ENCODE peak calls at places on chromosomes 7 and 10, in four cellular contexts. B is HepG2, C is A549, Y is K562. E is an unnamed sample.

GRCh38 chr7:116801092-116801710 is 61.2 kb upstream of the CAPZA2 start:
- DNase-seq in B (peak), Y (no peak), C (peak), E (no peak)

GRCh38 chr7:83835424-83835823 is 186.5 kb upstream of the SEMA3E start:
- DNase-seq in B (no peak), C (no peak), Y (no peak), E (no peak)

GRCh38 chr10:75235375-75236177 is at the start of gene COMTD1:
- DNase-seq in B (peak), C (peak), Y (peak), E (peak)

GRCh38 chr10:14758994-14759664 is 15.6 kb downstream of the FAM107B start:
- DNase-seq in C (peak), Y (no peak), B (no peak), E (no peak)

GRCh38 chr10:127834791-127835190 is 58.0 kb downstream of the CLRN3 start:
- DNase-seq in C (no peak), Y (no peak), B (no peak), E (no peak)

GRCh38 chr10:78116451-78116850 is 82.8 kb downstream of the RPS24 start:
- DNase-seq in C (no peak), B (no peak), Y (no peak), E (no peak)

GRCh38 chr7:71618281-71618680 is 486.3 kb downstream of the GALNT17 start:
- DNase-seq in C (no peak), B (no peak), Y (no peak), E (no peak)

GRCh38 chr7:51369746-51370145 is 53.1 kb upstream of the COBL start:
- DNase-seq in B (no peak), C (peak), Y (no peak), E (no peak)

GRCh38 chr10:50349554-50349953 is 98.2 kb upstream of the ASAH2 start:
- DNase-seq in C (no peak), Y (no peak), B (no peak), E (no peak)

GRCh38 chr7:12759112-12759511 is 71.7 kb downstream of the ARL4A start:
- DNase-seq in C (peak), Y (no peak), B (no peak), E (no peak)

GRCh38 chr7:120806669-120807068 is 51.3 kb downstream of the TSPAN12 start:
- DNase-seq in C (no peak), Y (no peak), B (no peak), E (no peak)

GRCh38 chr7:1844956-1845390 is 174.9 kb downstream of the ELFN1 start:
- DNase-seq in C (no peak), B (no peak), Y (no peak), E (no peak)

GRCh38 chr10:97870990-97871389 is 21.3 kb downstream of the GOLGA7B start:
- DNase-seq in Y (no peak), B (no peak), C (no peak), E (no peak)

GRCh38 chr10:43292745-43293676 is 26.1 kb upstream of the RASGEF1A start:
- DNase-seq in Y (peak), B (peak), C (peak), E (no peak)

GRCh38 chr7:44394636-44395035 is 69.2 kb upstream of the CAMK2B start:
- DNase-seq in Y (no peak), B (no peak), C (no peak), E (no peak)

GRCh38 chr7:3559178-3559765 is 258.2 kb downstream of the SDK1 start:
- DNase-seq in C (peak), B (no peak), Y (no peak), E (no peak)

GRCh38 chr10:122152544-122152943 is 118.6 kb upstream of the BTBD16 start:
- DNase-seq in Y (no peak), B (no peak), C (no peak), E (no peak)

GRCh38 chr10:3636356-3637181 is 148.4 kb downstream of the KLF6 start:
- DNase-seq in B (no peak), Y (no peak), C (no peak), E (no peak)

GRCh38 chr7:130994378-130995115 is 260.5 kb upstream of the KLF14 start:
- DNase-seq in B (no peak), Y (no peak), C (no peak), E (no peak)

GRCh38 chr10:108757946-108758345 is 1165.4 kb downstream of the XPNPEP1 start:
- DNase-seq in B (no peak), Y (no peak), C (no peak), E (no peak)

GRCh38 chr10:77332256-77332655 is 305.4 kb downstream of the KCNMA1 start:
- DNase-seq in B (no peak), C (no peak), Y (no peak), E (no peak)

GRCh38 chr10:99279626-99280111 is 44.0 kb upstream of the HPSE2 start:
- DNase-seq in Y (no peak), B (no peak), C (peak), E (no peak)

GRCh38 chr10:74208997-74209396 is 58.0 kb downstream of the ADK start:
- DNase-seq in C (no peak), Y (no peak), B (no peak), E (no peak)

GRCh38 chr7:128259131-128260056 is 18.3 kb downstream of the LEP start:
- DNase-seq in Y (no peak), C (no peak), B (no peak), E (no peak)

GRCh38 chr7:115038158-115038557 is 116.3 kb downstream of the MDFIC start:
- DNase-seq in C (no peak), B (no peak), Y (no peak), E (no peak)

GRCh38 chr10:538895-539294 is 150.6 kb downstream of the DIP2C start:
- DNase-seq in Y (no peak), C (no peak), B (no peak), E (no peak)

GRCh38 chr10:16011548-16011947 is 151.2 kb upstream of the MINDY3 start:
- DNase-seq in B (no peak), C (no peak), Y (no peak), E (no peak)

GRCh38 chr7:77482015-77482414 is 55.1 kb upstream of the PTPN12 start:
- DNase-seq in Y (no peak), B (peak), C (peak), E (no peak)

GRCh38 chr10:42951486-42952251 is 125.2 kb upstream of the RET start:
- DNase-seq in Y (no peak), C (no peak), B (no peak), E (no peak)

DNA sequence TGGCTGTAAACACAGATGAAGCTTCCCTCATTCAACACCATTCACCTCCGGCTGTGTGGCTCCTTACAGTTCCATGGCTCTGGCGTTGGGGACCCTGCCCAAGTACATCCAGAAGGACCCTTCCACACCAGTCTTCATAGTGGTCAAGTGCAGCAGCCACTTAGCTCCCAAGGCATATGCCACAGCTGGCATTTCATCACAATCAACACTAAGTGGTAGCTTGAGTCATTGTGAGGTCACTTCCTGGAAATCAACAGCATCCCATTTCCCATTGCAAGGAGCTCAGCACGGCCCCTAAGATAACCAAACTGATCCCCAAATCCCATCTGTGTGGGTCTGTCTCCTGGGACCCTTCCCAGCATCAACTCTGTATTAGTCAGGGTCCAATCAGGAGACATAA is 174.6 kb downstream of the TPST1 start:
- DNase-seq in B (no peak), Y (no peak), C (no peak), E (no peak)
- TF ChIP-seq POLR2AphosphoS2 in B (no peak), Y (no peak), C (no peak), E (no peak)

GRCh38 chr10:6692856-6693255 is 112.8 kb upstream of the PRKCQ start:
- DNase-seq in B (no peak), C (no peak), Y (no peak), E (no peak)

GRCh38 chr10:6694447-6695155 is 114.5 kb upstream of the PRKCQ start:
- DNase-seq in C (peak), Y (no peak), B (no peak), E (no peak)

GRCh38 chr10:6689036-6689435 is 109.0 kb upstream of the PRKCQ start:
- DNase-seq in B (no peak), Y (no peak), C (no peak), E (no peak)
- H3K27ac ChIP-seq in B (no peak), Y (no peak), C (no peak), E (no peak)

DNA sequence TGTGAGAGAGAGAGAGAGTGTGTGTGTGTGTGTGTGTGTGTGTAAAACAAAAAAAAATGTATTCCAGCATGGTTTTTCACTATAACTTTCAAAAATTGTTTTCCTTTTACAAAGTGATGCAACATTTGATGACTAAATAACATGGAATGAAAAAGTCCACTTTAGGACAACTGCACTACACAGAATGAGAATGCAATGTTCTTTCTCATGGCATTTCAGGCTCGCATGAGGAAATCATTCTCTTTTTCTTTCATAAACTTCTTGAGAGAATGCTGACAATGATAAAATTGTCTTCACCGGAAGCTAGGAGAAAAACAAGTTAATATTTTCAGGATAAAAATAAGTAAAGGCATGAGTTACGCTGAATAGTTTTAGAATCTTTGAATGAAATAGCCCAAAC is 53.7 kb downstream of the SLC16A12 start:
- DNase-seq in B (no peak), C (peak), Y (no peak), E (no peak)
- TF ChIP-seq EP300 in B (no peak), C (no peak), Y (no peak), E (no peak)

DNA sequence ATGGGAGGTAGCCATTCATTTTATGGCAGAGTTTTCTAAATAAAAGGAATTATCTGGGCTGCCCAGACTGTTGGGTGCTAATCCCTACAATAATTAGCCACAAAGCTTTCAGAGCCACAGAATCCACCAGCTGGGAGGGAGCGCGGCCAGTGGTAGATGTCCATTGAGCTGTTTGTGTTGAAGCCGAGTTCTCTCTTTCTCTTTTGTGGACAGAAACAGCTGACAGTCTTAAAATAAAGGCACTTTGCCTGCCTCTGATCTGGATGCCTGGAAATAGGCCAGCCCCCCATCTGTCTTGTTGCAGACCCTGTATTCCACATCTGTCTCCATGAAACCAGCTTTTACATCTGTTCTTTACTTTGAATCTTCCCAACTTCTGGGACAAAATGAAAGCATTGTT is 66.1 kb downstream of the MTPN start:
- DNase-seq in B (no peak), Y (no peak), C (no peak), E (no peak)
- TF ChIP-seq POLR2AphosphoS2 in B (no peak), Y (no peak), C (no peak), E (no peak)

GRCh38 chr7:134931487-134931886 is 54.8 kb upstream of the AGBL3 start:
- DNase-seq in C (no peak), Y (no peak), B (no peak), E (no peak)

GRCh38 chr7:134935701-134936100 is 50.6 kb upstream of the AGBL3 start:
- DNase-seq in B (no peak), Y (no peak), C (no peak), E (no peak)

GRCh38 chr7:134933460-134934068 is 52.7 kb upstream of the AGBL3 start:
- DNase-seq in B (no peak), Y (no peak), C (no peak), E (no peak)

GRCh38 chr7:134936893-134937520 is 49.3 kb upstream of the AGBL3 start:
- DNase-seq in B (no peak), Y (no peak), C (no peak), E (no peak)

DNA sequence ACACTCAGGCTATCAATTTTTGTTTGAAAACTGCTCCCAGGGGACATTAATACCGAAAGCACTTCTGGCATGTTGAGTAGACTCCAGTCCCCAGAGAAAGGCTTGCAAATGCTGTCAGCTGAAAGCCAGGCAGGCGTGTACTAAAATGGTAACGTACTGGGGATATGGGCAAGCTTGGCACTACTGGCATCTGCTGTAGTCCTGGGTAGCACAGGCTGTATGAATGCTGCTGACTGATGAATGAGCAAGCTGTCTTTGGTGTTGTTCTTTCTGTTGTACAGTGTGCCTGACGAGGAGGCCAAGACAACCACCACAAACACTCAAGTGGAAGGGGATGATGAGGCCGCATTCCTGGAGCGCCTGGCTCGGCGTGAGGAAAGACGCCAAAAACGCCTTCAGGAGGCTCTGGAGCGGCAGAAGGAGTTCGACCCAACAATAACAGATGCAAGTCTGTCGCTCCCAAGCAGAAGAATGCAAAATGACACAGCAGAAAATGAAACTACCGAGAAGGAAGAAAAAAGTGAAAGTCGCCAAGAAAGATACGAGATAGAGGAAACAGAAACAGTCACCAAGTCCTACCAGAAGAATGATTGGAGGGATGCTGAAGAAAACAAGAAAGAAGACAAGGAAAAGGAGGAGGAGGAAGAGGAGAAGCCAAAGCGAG is 53.5 kb upstream of the AGBL3 start:
- DNase-seq in B (no peak), C (no peak), Y (peak), E (peak)
- H3K27ac ChIP-seq in B (no peak), C (no peak), Y (no peak), E (peak)

GRCh38 chr10:24238527-24239247 is 29.7 kb downstream of the KIAA1217 start:
- DNase-seq in C (no peak), B (no peak), Y (no peak), E (no peak)
- TF ChIP-seq EP300 in C (no peak), B (no peak), Y (no peak), E (no peak)

DNA sequence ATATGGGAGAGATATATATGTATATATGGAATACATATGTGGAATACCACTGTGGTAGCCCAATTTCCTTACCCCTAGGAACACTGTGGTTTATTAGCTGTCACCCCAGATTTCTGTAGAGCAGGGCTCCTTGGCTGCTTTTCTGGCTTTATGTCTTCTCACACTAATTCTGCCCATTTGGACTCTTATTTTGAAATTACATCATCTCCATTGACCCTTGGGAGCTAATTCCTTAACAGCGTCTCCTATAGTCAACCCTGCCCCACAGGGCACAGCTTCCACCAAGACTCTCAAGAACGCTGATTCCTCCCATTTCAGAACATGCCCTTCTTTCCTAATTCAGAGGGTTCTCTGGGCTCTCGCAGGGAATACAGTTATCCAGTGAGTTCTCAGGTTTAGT is 55.4 kb upstream of the TARP start:
- DNase-seq in B (no peak), Y (no peak), C (no peak), E (no peak)
- TF ChIP-seq POLR2AphosphoS2 in B (no peak), Y (no peak), C (no peak), E (no peak)

GRCh38 chr7:32164341-32164996 is 94.3 kb upstream of the PDE1C start:
- DNase-seq in B (peak), Y (peak), C (peak), E (no peak)
- H3K27ac ChIP-seq in B (no peak), Y (no peak), C (peak), E (no peak)